ENCODE peak calls at places on chromosomes 5 and 9, in four cellular contexts. W, U, K and O are unnamed samples.
A peak's percentile ranks its signal among the peaks of the same experiment; 100 is the strongest.

GRCh38 chr5:170342153-170342552 is 44.6 kb upstream of the LCP2 start:
- DNase-seq in W (no peak), U (no peak), K (no peak), O (no peak)

GRCh38 chr5:160685695-160686094 is 166.3 kb downstream of the ATP10B start:
- DNase-seq in W (no peak), U (no peak), K (no peak), O (no peak)

GRCh38 chr5:96794757-96795156 is 13.0 kb downstream of the ERAP1 start:
- DNase-seq in W (no peak), U (no peak), K (no peak), O (no peak)

GRCh38 chr5:62326702-62327101 is 20.7 kb downstream of the KIF2A start:
- DNase-seq in W (no peak), U (no peak), K (no peak), O (no peak)

GRCh38 chr5:163569284-163569683 is 63.9 kb downstream of the MAT2B start:
- DNase-seq in W (no peak), U (no peak), K (no peak), O (no peak)

GRCh38 chr9:123590499-123590898 is 234.5 kb downstream of the CRB2 start:
- DNase-seq in W (no peak), U (no peak), K (no peak), O (no peak)

GRCh38 chr9:129081388-129081889 is 528 bp downstream of the DOLPP1 start:
- DNase-seq in W (no peak), U (no peak), K (no peak), O (no peak)

GRCh38 chr5:78776637-78777036 is 128.1 kb upstream of the LHFPL2 start:
- DNase-seq in W (no peak), U (peak; percentile 27), K (no peak), O (no peak)

GRCh38 chr5:138962619-138963370 is 87.7 kb upstream of the LRRTM2 start:
- DNase-seq in W (no peak), U (no peak), K (no peak), O (no peak)

GRCh38 chr9:21974542-21975409 is 19.4 kb downstream of the CDKN2A start:
- DNase-seq in W (peak; percentile 79), U (peak; percentile 85), K (no peak), O (peak; percentile 74)

GRCh38 chr9:137300607-137301085 is 1.4 kb downstream of the NRARP start:
- DNase-seq in W (peak; percentile 58), U (peak; percentile 54), K (no peak), O (no peak)

GRCh38 chr9:5531251-5531972 is 21.1 kb downstream of the PDCD1LG2 start:
- DNase-seq in W (no peak), U (no peak), K (no peak), O (no peak)

GRCh38 chr5:131379723-131380122 is 115.9 kb downstream of the CDC42SE2 start:
- DNase-seq in W (no peak), U (peak; percentile 88), K (no peak), O (no peak)

GRCh38 chr5:32076699-32077695 is 97.1 kb downstream of the GOLPH3 start:
- DNase-seq in W (no peak), U (peak; percentile 20), K (peak; percentile 7), O (no peak)

GRCh38 chr5:142671276-142671675 is 14.6 kb downstream of the FGF1 start:
- DNase-seq in W (no peak), U (peak; percentile 19), K (no peak), O (no peak)

GRCh38 chr5:115494570-115495289 is 49.8 kb downstream of the FEM1C start:
- DNase-seq in W (no peak), U (no peak), K (no peak), O (no peak)

GRCh38 chr9:91775011-91775707 is 174.9 kb downstream of the ROR2 start:
- DNase-seq in W (peak; percentile 86), U (peak; percentile 43), K (no peak), O (peak; percentile 75)

GRCh38 chr5:122615146-122615545 is 159.7 kb upstream of the SNX2 start:
- DNase-seq in W (no peak), U (no peak), K (no peak), O (no peak)

GRCh38 chr5:177116631-177117373 is 16.8 kb upstream of the NSD1 start:
- DNase-seq in W (peak; percentile 89), U (no peak), K (no peak), O (peak; percentile 94)

GRCh38 chr5:141806626-141807025 is 71.6 kb downstream of the PCDH1 start:
- DNase-seq in W (no peak), U (no peak), K (no peak), O (no peak)